ENCODE peak calls at places on chromosomes 16 and 17, in eight cellular contexts. F, U, G, N, I, W, D and L are unnamed samples.

GRCh38 chr16:3468501-3468900 is 25.0 kb downstream of the NAA60 start:
- DNase-seq in F (no peak), U (peak), G (no peak), N (no peak), I (no peak), W (no peak), D (no peak), L (no peak)

GRCh38 chr16:49663081-49664057 is 192.5 kb downstream of the ZNF423 start:
- DNase-seq in F (no peak), U (no peak), G (no peak), N (peak), I (no peak), W (no peak), D (peak), L (no peak)

GRCh38 chr17:64133546-64134215 is 3.7 kb upstream of the ERN1 start:
- DNase-seq in F (peak), U (peak), G (peak), N (peak), I (peak), W (peak), D (peak), L (no peak)

GRCh38 chr17:4969551-4970231 is 2.1 kb upstream of the SPAG7 start:
- DNase-seq in F (no peak), U (no peak), G (no peak), N (no peak), I (peak), W (no peak), D (peak), L (no peak)

GRCh38 chr17:58789831-58790230 is 34.2 kb downstream of the PPM1E start:
- DNase-seq in F (no peak), U (no peak), G (no peak), N (no peak), I (no peak), W (no peak), D (no peak), L (no peak)

GRCh38 chr17:69609495-69610315 is 195.2 kb downstream of the MAP2K6 start:
- DNase-seq in F (peak), U (peak), G (peak), N (peak), I (peak), W (peak), D (peak), L (no peak)

GRCh38 chr17:79707931-79708891 is 22.5 kb upstream of the ENPP7 start:
- DNase-seq in F (peak), U (peak), G (peak), N (peak), I (peak), W (peak), D (peak), L (no peak)

GRCh38 chr17:40490289-40490853 is 11.1 kb downstream of the TNS4 start:
- DNase-seq in F (no peak), U (peak), G (peak), N (peak), I (peak), W (no peak), D (peak), L (no peak)

GRCh38 chr16:83330251-83330650 is 477.5 kb upstream of the HSBP1 start:
- DNase-seq in F (no peak), U (peak), G (no peak), N (no peak), I (no peak), W (no peak), D (no peak), L (no peak)

GRCh38 chr16:28867241-28867640 is 3.6 kb downstream of the SH2B1 start:
- DNase-seq in F (no peak), U (no peak), G (no peak), N (no peak), I (no peak), W (no peak), D (no peak), L (no peak)

GRCh38 chr16:83717814-83718213 is 90.0 kb upstream of the HSBP1 start:
- DNase-seq in F (no peak), U (no peak), G (no peak), N (no peak), I (no peak), W (no peak), D (peak), L (no peak)

GRCh38 chr17:50767446-50767845 is at the start of gene ANKRD40CL:
- DNase-seq in F (no peak), U (no peak), G (no peak), N (peak), I (no peak), W (no peak), D (no peak), L (no peak)

GRCh38 chr17:28580925-28581324 is 4.2 kb upstream of the ALDOC start:
- DNase-seq in F (no peak), U (no peak), G (no peak), N (no peak), I (no peak), W (no peak), D (no peak), L (no peak)

GRCh38 chr17:68542698-68543463 is 30.7 kb downstream of the PRKAR1A start:
- DNase-seq in F (no peak), U (no peak), G (no peak), N (no peak), I (no peak), W (no peak), D (no peak), L (no peak)

GRCh38 chr16:80804451-80805383 is at the start of gene CDYL2:
- DNase-seq in F (no peak), U (peak), G (no peak), N (peak), I (peak), W (peak), D (peak), L (no peak)

GRCh38 chr17:15453782-15454181 is 13.6 kb downstream of the CDRT4 start:
- DNase-seq in F (no peak), U (no peak), G (no peak), N (no peak), I (no peak), W (no peak), D (no peak), L (no peak)

GRCh38 chr16:89408315-89408714 is 82.0 kb downstream of the ANKRD11 start:
- DNase-seq in F (no peak), U (no peak), G (no peak), N (no peak), I (no peak), W (no peak), D (no peak), L (no peak)

GRCh38 chr17:63024201-63024600 is 58.2 kb downstream of the TANC2 start:
- DNase-seq in F (no peak), U (no peak), G (no peak), N (no peak), I (no peak), W (no peak), D (no peak), L (no peak)

GRCh38 chr16:12390644-12391043 is 413.0 kb downstream of the CPPED1 start:
- DNase-seq in F (no peak), U (no peak), G (no peak), N (no peak), I (no peak), W (no peak), D (no peak), L (no peak)

GRCh38 chr16:24552705-24553104 is 13.3 kb downstream of the RBBP6 start:
- DNase-seq in F (no peak), U (no peak), G (no peak), N (no peak), I (no peak), W (no peak), D (no peak), L (no peak)

GRCh38 chr16:48244080-48244862 is at the start of gene LONP2:
- DNase-seq in F (peak), U (peak), G (peak), N (peak), I (peak), W (peak), D (peak), L (peak)

GRCh38 chr16:66939366-66939765 is 4.0 kb downstream of the CES2 start:
- DNase-seq in F (no peak), U (no peak), G (no peak), N (no peak), I (no peak), W (no peak), D (no peak), L (no peak)

GRCh38 chr16:14485131-14485551 is 144.9 kb downstream of the PARN start:
- DNase-seq in F (no peak), U (no peak), G (no peak), N (no peak), I (no peak), W (no peak), D (peak), L (no peak)